ENCODE peak calls at places on chromosomes 12 and 14, in four cellular contexts. S is fibroblast of gingiva, R is HEK293T, W is nephron progenitor cell. Y is an unnamed sample.

GRCh38 chr12:57342207-57342691 is 88.6 kb downstream of the R3HDM2 start:
- DNase-seq in S (peak), R (peak), W (peak), Y (no peak)

GRCh38 chr12:96271469-96272199 is 77.5 kb downstream of the ELK3 start:
- DNase-seq in S (no peak), R (no peak), W (no peak), Y (no peak)

GRCh38 chr12:57591567-57592325 is 754 bp downstream of the PIP4K2C start:
- DNase-seq in S (no peak), R (no peak), W (peak), Y (no peak)

GRCh38 chr14:101133068-101133467 is 229.5 kb upstream of the RTL1 start:
- DNase-seq in S (no peak), R (no peak), W (no peak), Y (no peak)

GRCh38 chr14:49966304-49966809 is 73.5 kb downstream of the ARF6 start:
- DNase-seq in S (peak), R (no peak), W (peak), Y (no peak)

GRCh38 chr14:85233756-85234545 is 296.0 kb upstream of the FLRT2 start:
- DNase-seq in S (no peak), R (no peak), W (no peak), Y (peak)

GRCh38 chr12:72141381-72141780 is 130.8 kb upstream of the TRHDE start:
- DNase-seq in S (no peak), R (peak), W (no peak), Y (no peak)

GRCh38 chr12:120264086-120264485 is 1.4 kb downstream of the PXN start:
- DNase-seq in S (peak), R (no peak), W (no peak), Y (no peak)

GRCh38 chr12:115667116-115667515 is 610.4 kb downstream of the MED13L start:
- DNase-seq in S (no peak), R (no peak), W (peak), Y (no peak)

GRCh38 chr12:123149088-123149827 is 1.6 kb downstream of the PITPNM2 start:
- DNase-seq in S (no peak), R (no peak), W (no peak), Y (no peak)

GRCh38 chr12:92745874-92746553 is 43.2 kb downstream of the PLEKHG7 start:
- DNase-seq in S (peak), R (no peak), W (no peak), Y (peak)

GRCh38 chr14:69133206-69134125 is 19.5 kb downstream of the DCAF5 start:
- DNase-seq in S (peak), R (peak), W (no peak), Y (peak)

GRCh38 chr12:63949902-63950301 is 105.4 kb downstream of the SRGAP1 start:
- DNase-seq in S (no peak), R (no peak), W (no peak), Y (no peak)

GRCh38 chr12:96812153-96812552 is 94.9 kb upstream of the NEDD1 start:
- DNase-seq in S (no peak), R (no peak), W (no peak), Y (no peak)

GRCh38 chr12:4289334-4289878 is 15.8 kb downstream of the CCND2 start:
- DNase-seq in S (no peak), R (no peak), W (no peak), Y (no peak)

GRCh38 chr14:69360438-69361108 is 37.5 kb downstream of the ERH start:
- DNase-seq in S (no peak), R (no peak), W (no peak), Y (no peak)

GRCh38 chr14:23047042-23047634 is 5.1 kb downstream of the PSMB11 start:
- DNase-seq in S (peak), R (no peak), W (no peak), Y (peak)

GRCh38 chr12:109702126-109702841 is 11.3 kb upstream of the FAM222A start:
- DNase-seq in S (no peak), R (no peak), W (no peak), Y (no peak)

GRCh38 chr12:91219511-91219910 is 36.9 kb upstream of the DCN start:
- DNase-seq in S (peak), R (no peak), W (no peak), Y (no peak)

GRCh38 chr12:20596036-20596435 is 99.1 kb upstream of the SLCO1C1 start:
- DNase-seq in S (no peak), R (no peak), W (no peak), Y (no peak)

GRCh38 chr12:19130224-19131019 is 889 bp downstream of the PLEKHA5 start:
- DNase-seq in S (no peak), R (peak), W (peak), Y (peak)

GRCh38 chr12:92625639-92626310 is 77.0 kb upstream of the PLEKHG7 start:
- DNase-seq in S (no peak), R (no peak), W (no peak), Y (no peak)

GRCh38 chr14:51335521-51335920 is 95.5 kb downstream of the TMX1 start:
- DNase-seq in S (peak), R (no peak), W (no peak), Y (no peak)

GRCh38 chr12:99984271-99985128 is at the start of gene ANKS1B:
- DNase-seq in S (peak), R (peak), W (peak), Y (no peak)

GRCh38 chr14:31854508-31855075 is 222.5 kb upstream of the ARHGAP5 start:
- DNase-seq in S (no peak), R (no peak), W (no peak), Y (no peak)

GRCh38 chr12:113056631-113057488 is at the start of gene DTX1:
- DNase-seq in S (no peak), R (no peak), W (peak), Y (no peak)

GRCh38 chr14:31792726-31793125 is 231.5 kb downstream of the NUBPL start:
- DNase-seq in S (no peak), R (no peak), W (no peak), Y (no peak)

Y was measured in SJSA1.